ENCODE peak calls at places on chromosome 16, in six cellular contexts. One of them, this sample, is unnamed.
A peak's percentile ranks its signal among the peaks of the same experiment; 100 is the strongest.

GRCh38 chr16:16861546-16861945 is 482.6 kb downstream of the NPIPA7 start:
- DNase-seq in A549: peak; percentile 38
- DNase-seq in cardiac fibroblast: peak; percentile 54
- DNase-seq in mucosa of descending colon: no peak
- DNase-seq in left ventricle myocardium inferior: no peak
- DNase-seq in stomach: peak; percentile 45
- DNase-seq in this sample: peak; percentile 19

GRCh38 chr16:2689968-2690830 is 7.9 kb downstream of the KCTD5 start:
- DNase-seq in cardiac fibroblast: no peak
- DNase-seq in mucosa of descending colon: peak; percentile 45
- DNase-seq in stomach: no peak
- DNase-seq in A549: no peak
- DNase-seq in left ventricle myocardium inferior: no peak
- DNase-seq in this sample: no peak

GRCh38 chr16:53614346-53614745 is 89.3 kb downstream of the RPGRIP1L start:
- DNase-seq in A549: no peak
- DNase-seq in left ventricle myocardium inferior: no peak
- DNase-seq in mucosa of descending colon: no peak
- DNase-seq in stomach: no peak
- DNase-seq in cardiac fibroblast: peak; percentile 72
- DNase-seq in this sample: no peak

GRCh38 chr16:74449470-74449869 is 28.2 kb upstream of the CLEC18B start:
- DNase-seq in stomach: no peak
- DNase-seq in mucosa of descending colon: no peak
- DNase-seq in cardiac fibroblast: peak; percentile 74
- DNase-seq in left ventricle myocardium inferior: no peak
- DNase-seq in A549: peak; percentile 35
- DNase-seq in this sample: no peak

GRCh38 chr16:12784076-12784475 is 19.6 kb downstream of the CPPED1 start:
- DNase-seq in left ventricle myocardium inferior: no peak
- DNase-seq in cardiac fibroblast: peak; percentile 48
- DNase-seq in stomach: no peak
- DNase-seq in mucosa of descending colon: no peak
- DNase-seq in A549: no peak
- DNase-seq in this sample: no peak

GRCh38 chr16:11155284-11155806 is 100.7 kb downstream of the SOCS1 start:
- DNase-seq in left ventricle myocardium inferior: no peak
- DNase-seq in mucosa of descending colon: no peak
- DNase-seq in stomach: no peak
- DNase-seq in cardiac fibroblast: peak; percentile 82
- DNase-seq in A549: no peak
- DNase-seq in this sample: peak; percentile 9

GRCh38 chr16:56643080-56643778 is 4.8 kb downstream of the MT1A start:
- DNase-seq in A549: peak; percentile 80
- DNase-seq in stomach: peak; percentile 89
- DNase-seq in mucosa of descending colon: peak; percentile 93
- DNase-seq in left ventricle myocardium inferior: peak; percentile 66
- DNase-seq in cardiac fibroblast: peak; percentile 63
- DNase-seq in this sample: no peak

GRCh38 chr16:8474576-8474975 is 115.7 kb downstream of the TMEM114 start:
- DNase-seq in left ventricle myocardium inferior: no peak
- DNase-seq in A549: no peak
- DNase-seq in stomach: no peak
- DNase-seq in cardiac fibroblast: no peak
- DNase-seq in mucosa of descending colon: no peak
- DNase-seq in this sample: no peak

GRCh38 chr16:15604460-15605390 is 38.2 kb downstream of the MARF1 start:
- DNase-seq in mucosa of descending colon: no peak
- DNase-seq in left ventricle myocardium inferior: no peak
- DNase-seq in stomach: no peak
- DNase-seq in cardiac fibroblast: no peak
- DNase-seq in A549: no peak
- DNase-seq in this sample: no peak

GRCh38 chr16:77723108-77723514 is 797 bp downstream of the NUDT7 start:
- DNase-seq in cardiac fibroblast: peak; percentile 42
- DNase-seq in stomach: no peak
- DNase-seq in A549: no peak
- DNase-seq in left ventricle myocardium inferior: peak; percentile 16
- DNase-seq in mucosa of descending colon: no peak
- DNase-seq in this sample: peak; percentile 31

GRCh38 chr16:54193656-54194007 is 93.0 kb downstream of the IRX3 start:
- DNase-seq in mucosa of descending colon: peak; percentile 70
- DNase-seq in stomach: peak; percentile 82
- DNase-seq in left ventricle myocardium inferior: peak; percentile 83
- DNase-seq in cardiac fibroblast: peak; percentile 80
- DNase-seq in A549: peak; percentile 47
- DNase-seq in this sample: peak; percentile 12

GRCh38 chr16:84387021-84387420 is 18.7 kb downstream of the ATP2C2 start:
- DNase-seq in left ventricle myocardium inferior: no peak
- DNase-seq in cardiac fibroblast: no peak
- DNase-seq in A549: no peak
- DNase-seq in mucosa of descending colon: no peak
- DNase-seq in stomach: no peak
- DNase-seq in this sample: no peak
- H3K4me3 ChIP-seq in left ventricle myocardium inferior: no peak overlapping the region
- H3K4me3 ChIP-seq in cardiac fibroblast: no peak overlapping the region
- H3K4me3 ChIP-seq in A549: no peak overlapping the region
- H3K4me3 ChIP-seq in mucosa of descending colon: no peak overlapping the region
- H3K4me3 ChIP-seq in stomach: no peak overlapping the region
- H3K4me3 ChIP-seq in this sample: no peak overlapping the region

GRCh38 chr16:1174477-1175357 is 21.8 kb downstream of the CACNA1H start:
- DNase-seq in stomach: no peak
- DNase-seq in left ventricle myocardium inferior: no peak
- DNase-seq in A549: no peak
- DNase-seq in cardiac fibroblast: no peak
- DNase-seq in mucosa of descending colon: no peak
- DNase-seq in this sample: no peak

GRCh38 chr16:1173778-1174451 is 21.0 kb downstream of the CACNA1H start:
- DNase-seq in left ventricle myocardium inferior: no peak
- DNase-seq in cardiac fibroblast: no peak
- DNase-seq in mucosa of descending colon: no peak
- DNase-seq in stomach: no peak
- DNase-seq in A549: no peak
- DNase-seq in this sample: no peak

GRCh38 chr16:1171001-1171400 is 18.1 kb downstream of the CACNA1H start:
- DNase-seq in cardiac fibroblast: no peak
- DNase-seq in mucosa of descending colon: no peak
- DNase-seq in stomach: no peak
- DNase-seq in A549: no peak
- DNase-seq in left ventricle myocardium inferior: no peak
- DNase-seq in this sample: no peak

GRCh38 chr16:1171854-1172428 is 19.0 kb downstream of the CACNA1H start:
- DNase-seq in stomach: no peak
- DNase-seq in A549: no peak
- DNase-seq in cardiac fibroblast: no peak
- DNase-seq in mucosa of descending colon: no peak
- DNase-seq in left ventricle myocardium inferior: no peak
- DNase-seq in this sample: no peak

DNA sequence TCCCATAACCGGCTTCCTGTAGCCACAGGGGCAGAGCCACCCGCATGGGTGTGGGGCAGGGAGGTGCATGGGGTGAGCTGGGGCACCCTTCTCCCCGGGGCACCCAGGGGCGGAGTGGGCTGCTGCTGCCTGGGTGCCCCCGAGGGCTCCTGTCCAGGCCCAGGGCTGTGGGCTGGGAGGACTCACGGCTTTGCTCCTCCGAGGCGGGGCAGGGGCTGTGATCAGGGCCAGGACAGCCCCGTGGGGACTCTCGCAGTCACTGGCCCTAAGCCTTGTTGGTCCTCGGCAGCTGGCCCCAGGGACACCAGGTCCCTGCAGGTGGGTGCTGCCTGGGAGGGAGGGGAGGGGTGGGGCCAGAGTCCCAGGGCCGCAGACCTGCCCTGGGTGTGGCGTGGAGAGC is 19.7 kb downstream of the CACNA1H start:
- DNase-seq in stomach: no peak
- DNase-seq in A549: no peak
- DNase-seq in cardiac fibroblast: no peak
- DNase-seq in mucosa of descending colon: no peak
- DNase-seq in left ventricle myocardium inferior: no peak
- DNase-seq in this sample: no peak
- TF ChIP-seq CTCF in stomach: no peak
- TF ChIP-seq CTCF in A549: no peak
- TF ChIP-seq CTCF in cardiac fibroblast: no peak
- TF ChIP-seq CTCF in mucosa of descending colon: no peak
- TF ChIP-seq CTCF in left ventricle myocardium inferior: no peak
- TF ChIP-seq CTCF in this sample: no peak

DNA sequence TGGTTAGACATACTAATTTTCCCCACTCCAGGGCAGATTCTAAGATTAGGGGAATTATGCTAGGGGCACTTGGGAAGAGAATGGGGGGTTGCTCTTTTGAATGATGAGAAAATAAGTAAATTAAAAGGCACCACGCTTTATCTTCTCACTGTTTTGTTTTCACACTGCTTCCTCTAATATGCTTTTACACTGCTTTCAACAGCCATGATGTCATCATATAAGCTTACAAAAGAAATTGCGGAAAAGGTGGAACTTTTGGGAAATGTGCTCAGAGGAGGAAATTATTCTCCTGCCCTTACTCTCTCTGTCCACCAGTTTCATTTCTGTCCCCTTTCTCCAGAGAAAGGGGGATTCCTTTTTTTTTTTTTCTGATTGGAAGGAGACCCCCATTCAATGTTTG is 308.2 kb downstream of the TOX3 start:
- DNase-seq in stomach: no peak
- DNase-seq in mucosa of descending colon: no peak
- DNase-seq in cardiac fibroblast: no peak
- DNase-seq in left ventricle myocardium inferior: no peak
- DNase-seq in A549: no peak
- DNase-seq in this sample: no peak
- H3K4me3 ChIP-seq in stomach: no peak overlapping the region
- H3K4me3 ChIP-seq in mucosa of descending colon: no peak overlapping the region
- H3K4me3 ChIP-seq in cardiac fibroblast: no peak overlapping the region
- H3K4me3 ChIP-seq in left ventricle myocardium inferior: no peak overlapping the region
- H3K4me3 ChIP-seq in A549: no peak overlapping the region
- H3K4me3 ChIP-seq in this sample: no peak overlapping the region

GRCh38 chr16:50245417-50246298 is 20.7 kb upstream of the ADCY7 start:
- DNase-seq in A549: peak; percentile 81
- DNase-seq in left ventricle myocardium inferior: no peak
- DNase-seq in cardiac fibroblast: peak; percentile 82
- DNase-seq in mucosa of descending colon: peak; percentile 79
- DNase-seq in stomach: peak; percentile 55
- DNase-seq in this sample: no peak
- TF ChIP-seq CTCF in A549: peak; percentile 73
- TF ChIP-seq CTCF in left ventricle myocardium inferior: peak; percentile 55
- TF ChIP-seq CTCF in cardiac fibroblast: no peak
- TF ChIP-seq CTCF in mucosa of descending colon: no peak
- TF ChIP-seq CTCF in stomach: no peak
- TF ChIP-seq CTCF in this sample: no peak

GRCh38 chr16:65235339-65236177 is 113.7 kb upstream of the CDH11 start:
- DNase-seq in cardiac fibroblast: no peak
- DNase-seq in A549: no peak
- DNase-seq in mucosa of descending colon: no peak
- DNase-seq in left ventricle myocardium inferior: no peak
- DNase-seq in stomach: no peak
- DNase-seq in this sample: no peak
- H3K4me3 ChIP-seq in cardiac fibroblast: no peak overlapping the region
- H3K4me3 ChIP-seq in A549: no peak overlapping the region
- H3K4me3 ChIP-seq in mucosa of descending colon: no peak overlapping the region
- H3K4me3 ChIP-seq in left ventricle myocardium inferior: no peak overlapping the region
- H3K4me3 ChIP-seq in stomach: no peak overlapping the region
- H3K4me3 ChIP-seq in this sample: no peak overlapping the region

GRCh38 chr16:25108054-25108453 is 3.5 kb upstream of the LCMT1 start:
- DNase-seq in left ventricle myocardium inferior: no peak
- DNase-seq in stomach: no peak
- DNase-seq in mucosa of descending colon: no peak
- DNase-seq in A549: no peak
- DNase-seq in cardiac fibroblast: no peak
- DNase-seq in this sample: no peak
- TF ChIP-seq CTCF in left ventricle myocardium inferior: no peak
- TF ChIP-seq CTCF in stomach: no peak
- TF ChIP-seq CTCF in mucosa of descending colon: no peak
- TF ChIP-seq CTCF in A549: no peak
- TF ChIP-seq CTCF in cardiac fibroblast: no peak
- TF ChIP-seq CTCF in this sample: no peak

DNA sequence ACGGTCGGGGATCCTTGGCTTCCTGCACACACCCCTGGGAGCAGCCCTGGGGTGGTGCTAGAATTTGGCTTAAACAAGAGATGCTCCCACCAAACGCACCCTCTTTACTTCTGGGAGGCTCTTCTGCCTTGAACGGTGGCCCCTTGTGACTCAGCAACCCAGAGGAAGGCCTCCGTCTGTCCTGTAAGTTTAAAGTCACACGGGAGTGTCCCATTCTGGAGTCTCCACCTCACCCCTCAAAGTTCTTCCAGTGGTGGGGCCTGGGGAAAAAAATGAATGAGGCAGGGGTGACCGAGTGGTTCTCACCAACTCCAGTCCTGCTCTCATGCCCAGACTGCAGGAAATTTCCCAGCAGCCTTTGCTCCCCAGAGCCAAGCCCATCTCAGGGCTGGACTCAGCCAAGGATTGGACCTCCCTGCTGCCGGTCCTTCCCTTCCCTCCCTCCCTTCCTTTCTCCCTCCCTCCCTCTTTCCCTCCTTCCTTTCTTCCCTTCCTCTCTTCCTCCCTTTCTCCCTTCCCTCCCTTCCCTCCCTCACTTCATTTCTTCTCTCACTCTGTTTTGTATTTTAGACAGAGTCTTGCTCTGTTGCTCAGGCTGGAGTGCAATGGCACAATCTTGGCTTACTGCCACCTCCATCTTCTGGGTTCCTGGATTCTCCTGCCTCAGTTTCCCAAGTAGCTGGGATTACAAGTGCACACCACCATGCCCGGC is 11.4 kb downstream of the ITGAD start:
- DNase-seq in cardiac fibroblast: peak; percentile 64
- DNase-seq in mucosa of descending colon: no peak
- DNase-seq in A549: peak; percentile 97
- DNase-seq in stomach: no peak
- DNase-seq in left ventricle myocardium inferior: no peak
- DNase-seq in this sample: no peak
- H3K4me3 ChIP-seq in cardiac fibroblast: peak overlapping the region; percentile 62
- H3K4me3 ChIP-seq in mucosa of descending colon: no peak overlapping the region
- H3K4me3 ChIP-seq in A549: peak overlapping the region; percentile 70
- H3K4me3 ChIP-seq in stomach: no peak overlapping the region
- H3K4me3 ChIP-seq in left ventricle myocardium inferior: peak overlapping the region; percentile 45
- H3K4me3 ChIP-seq in this sample: no peak overlapping the region

DNA sequence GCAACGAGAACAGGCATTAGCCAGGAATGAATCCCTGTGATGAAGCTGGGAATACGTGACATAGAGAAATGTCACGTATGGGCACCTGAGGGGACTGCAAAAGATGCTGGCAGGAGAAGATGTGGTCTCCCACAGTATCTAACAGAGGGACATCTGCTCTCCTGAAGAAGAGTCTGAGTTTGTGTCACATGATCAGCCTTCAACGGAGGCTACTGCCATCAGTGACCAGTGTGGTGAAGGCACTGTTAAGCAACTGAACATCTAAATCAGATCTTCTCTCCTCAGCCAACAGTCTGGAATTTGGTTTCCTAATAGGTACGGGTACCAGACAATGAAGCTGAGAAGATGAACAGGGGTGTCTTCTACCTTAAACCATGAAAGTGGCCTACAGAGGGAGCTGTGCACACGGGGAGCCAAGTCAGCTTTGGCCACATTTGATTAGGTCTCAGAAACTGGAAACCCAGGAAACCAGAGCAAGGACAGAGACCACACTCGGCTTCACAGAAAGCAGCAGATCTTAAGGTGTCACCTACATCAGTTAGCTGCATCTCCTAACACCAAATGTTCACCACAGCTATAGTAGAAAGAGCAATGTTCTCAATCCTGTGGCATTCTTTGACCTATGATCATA is 41.8 kb downstream of the BRD7 start:
- DNase-seq in mucosa of descending colon: no peak
- DNase-seq in left ventricle myocardium inferior: no peak
- DNase-seq in stomach: no peak
- DNase-seq in cardiac fibroblast: peak; percentile 56
- DNase-seq in A549: no peak
- DNase-seq in this sample: peak; percentile 15
- TF ChIP-seq CTCF in mucosa of descending colon: no peak
- TF ChIP-seq CTCF in left ventricle myocardium inferior: peak; percentile 46
- TF ChIP-seq CTCF in stomach: peak; percentile 32
- TF ChIP-seq CTCF in cardiac fibroblast: peak; percentile 63
- TF ChIP-seq CTCF in A549: peak; percentile 46
- TF ChIP-seq CTCF in this sample: peak; percentile 68

GRCh38 chr16:88384222-88385111 is 1.7 kb downstream of the ZNF469 start:
- DNase-seq in stomach: no peak
- DNase-seq in mucosa of descending colon: no peak
- DNase-seq in left ventricle myocardium inferior: no peak
- DNase-seq in cardiac fibroblast: no peak
- DNase-seq in A549: no peak
- DNase-seq in this sample: no peak
- H3K4me3 ChIP-seq in stomach: peak overlapping the region; percentile 49
- H3K4me3 ChIP-seq in mucosa of descending colon: no peak overlapping the region
- H3K4me3 ChIP-seq in left ventricle myocardium inferior: peak overlapping the region; percentile 64
- H3K4me3 ChIP-seq in cardiac fibroblast: peak overlapping the region; percentile 64
- H3K4me3 ChIP-seq in A549: peak overlapping the region; percentile 77
- H3K4me3 ChIP-seq in this sample: peak overlapping the region; percentile 47

This sample was measured in astrocyte of the cerebellum.